ENCODE peak calls at places on chromosomes 7 and 10, in four cellular contexts. W, G, I and J are unnamed samples.

GRCh38 chr10:97867220-97867800 is 17.7 kb downstream of the GOLGA7B start:
- DNase-seq in W (no peak), G (no peak), I (no peak), J (no peak)

GRCh38 chr10:133134411-133135115 is 25.5 kb upstream of the KNDC1 start:
- DNase-seq in W (no peak), G (peak), I (no peak), J (no peak)

GRCh38 chr7:80636709-80637108 is 1.7 kb upstream of the CD36 start:
- DNase-seq in W (no peak), G (no peak), I (no peak), J (no peak)

GRCh38 chr10:323651-324293 is 188.5 kb downstream of the ZMYND11 start:
- DNase-seq in W (peak), G (peak), I (peak), J (peak)

GRCh38 chr10:15236340-15236739 is 67.8 kb upstream of the NMT2 start:
- DNase-seq in W (peak), G (no peak), I (peak), J (no peak)

GRCh38 chr10:10642741-10643280 is 374.9 kb upstream of the CELF2 start:
- DNase-seq in W (peak), G (no peak), I (peak), J (peak)

GRCh38 chr10:15384154-15384553 is 13.1 kb upstream of the FAM171A1 start:
- DNase-seq in W (no peak), G (no peak), I (no peak), J (no peak)

GRCh38 chr10:35119378-35119777 is 7.3 kb upstream of the CREM start:
- DNase-seq in W (no peak), G (no peak), I (no peak), J (no peak)

GRCh38 chr7:65980478-65981250 is 1.3 kb downstream of the GUSB start:
- DNase-seq in W (no peak), G (no peak), I (peak), J (peak)

GRCh38 chr10:19730848-19731247 is 85.4 kb upstream of the PLXDC2 start:
- DNase-seq in W (peak), G (no peak), I (peak), J (no peak)

GRCh38 chr10:78718032-78718572 is 350.7 kb upstream of the ZMIZ1 start:
- DNase-seq in W (no peak), G (no peak), I (no peak), J (no peak)